ENCODE peak calls at places on chromosomes 7 and 10, in six cellular contexts. B, W, T, E, P and S are unnamed samples.

GRCh38 chr10:125157473-125157865 is 2.9 kb downstream of the CTBP2 start:
- DNase-seq in B (peak), W (no peak), T (no peak), E (no peak), P (no peak), S (no peak)

GRCh38 chr10:100814751-100815474 is 69.5 kb downstream of the PAX2 start:
- DNase-seq in B (no peak), W (no peak), T (no peak), E (no peak), P (no peak), S (no peak)

GRCh38 chr10:103231047-103231551 is 14.6 kb upstream of the RPEL1 start:
- DNase-seq in B (no peak), W (no peak), T (no peak), E (no peak), P (no peak), S (no peak)

GRCh38 chr7:12951397-12951801 is 264.0 kb downstream of the ARL4A start:
- DNase-seq in B (no peak), W (no peak), T (no peak), E (no peak), P (no peak), S (no peak)

GRCh38 chr7:20310963-20311742 is 19.5 kb upstream of the ITGB8 start:
- DNase-seq in B (no peak), W (no peak), T (no peak), E (no peak), P (no peak), S (no peak)

GRCh38 chr7:141701489-141702046 is 398 bp downstream of the DENND11 start:
- DNase-seq in B (peak), W (peak), T (peak), E (no peak), P (peak), S (peak)

GRCh38 chr10:102066421-102067068 is 1.4 kb downstream of the HPS6 start:
- DNase-seq in B (peak), W (no peak), T (no peak), E (no peak), P (no peak), S (no peak)

GRCh38 chr7:134639061-134639460 is 7.6 kb upstream of the BPGM start:
- DNase-seq in B (no peak), W (no peak), T (no peak), E (no peak), P (no peak), S (no peak)

GRCh38 chr7:38801786-38802185 is 107.2 kb downstream of the VPS41 start:
- DNase-seq in B (no peak), W (no peak), T (no peak), E (no peak), P (no peak), S (no peak)

GRCh38 chr10:131499566-131499965 is 188.0 kb upstream of the TCERG1L start:
- DNase-seq in B (no peak), W (no peak), T (no peak), E (no peak), P (no peak), S (no peak)